ENCODE peak calls at places on chromosomes 13 and 19, in seven cellular contexts. T, O, N, W, F, X and A are unnamed samples.

GRCh38 chr19:52621376-52621775 is 16.8 kb downstream of the ZNF83 start:
- DNase-seq in F (no peak), N (no peak), T (no peak), X (no peak), O (no peak), W (no peak), A (no peak)

GRCh38 chr13:40508112-40508511 is 158.3 kb downstream of the FOXO1 start:
- DNase-seq in O (no peak), W (peak; percentile 96), F (no peak), N (no peak), X (no peak), T (no peak), A (no peak)

GRCh38 chr19:33410915-33411401 is 37.4 kb downstream of the CEBPG start:
- DNase-seq in F (no peak), O (no peak), W (no peak), N (no peak), X (no peak), T (no peak), A (no peak)

GRCh38 chr19:33809960-33810359 is 13.3 kb downstream of the KCTD15 start:
- DNase-seq in W (peak; percentile 58), F (no peak), T (no peak), N (no peak), X (no peak), O (no peak), A (no peak)

GRCh38 chr19:12786149-12786870 is 5.0 kb upstream of the JUNB start:
- DNase-seq in X (peak; percentile 46), N (no peak), T (no peak), W (no peak), O (no peak), F (no peak), A (no peak)

GRCh38 chr13:113641426-113641825 is 16.6 kb downstream of the ATP4B start:
- DNase-seq in N (no peak), W (no peak), F (no peak), X (no peak), T (no peak), O (no peak), A (no peak)

GRCh38 chr19:28019901-28020300 is 1193.0 kb downstream of the UQCRFS1 start:
- DNase-seq in F (no peak), W (no peak), X (no peak), N (no peak), O (no peak), T (no peak), A (no peak)

GRCh38 chr19:56107626-56108351 is 13.3 kb downstream of the ZNF787 start:
- DNase-seq in F (no peak), N (no peak), X (no peak), T (no peak), W (no peak), O (no peak), A (peak; percentile 48)

GRCh38 chr13:34207872-34208271 is 389.9 kb downstream of the RFC3 start:
- DNase-seq in W (no peak), X (no peak), F (no peak), O (no peak), T (no peak), N (no peak), A (no peak)

GRCh38 chr13:114130131-114130707 is 2.2 kb downstream of the RASA3 start:
- DNase-seq in F (no peak), W (no peak), T (no peak), N (no peak), O (no peak), X (no peak), A (no peak)

GRCh38 chr13:46996316-46996715 is 99.5 kb upstream of the HTR2A start:
- DNase-seq in O (no peak), W (no peak), X (no peak), T (no peak), F (no peak), N (no peak), A (no peak)

GRCh38 chr19:18418034-18418724 is 1.0 kb upstream of the SSBP4 start:
- DNase-seq in N (no peak), F (no peak), O (no peak), X (no peak), T (no peak), W (no peak), A (no peak)

GRCh38 chr13:33353210-33353609 is 67.7 kb upstream of the STARD13 start:
- DNase-seq in T (peak; percentile 11), W (no peak), X (no peak), O (no peak), F (no peak), N (no peak), A (no peak)

GRCh38 chr13:25429466-25429865 is 57.7 kb downstream of the ATP8A2 start:
- DNase-seq in N (no peak), X (no peak), T (no peak), W (no peak), O (peak; percentile 32), F (no peak), A (no peak)

GRCh38 chr19:5498817-5499535 is 43.8 kb downstream of the ZNRF4 start:
- DNase-seq in F (no peak), T (no peak), W (no peak), O (peak; percentile 88), X (no peak), N (no peak), A (peak; percentile 87)

GRCh38 chr13:100875392-100876043 is 200.9 kb upstream of the TMTC4 start:
- DNase-seq in W (peak; percentile 87), N (no peak), F (no peak), T (peak; percentile 7), X (no peak), O (no peak), A (no peak)

DNA sequence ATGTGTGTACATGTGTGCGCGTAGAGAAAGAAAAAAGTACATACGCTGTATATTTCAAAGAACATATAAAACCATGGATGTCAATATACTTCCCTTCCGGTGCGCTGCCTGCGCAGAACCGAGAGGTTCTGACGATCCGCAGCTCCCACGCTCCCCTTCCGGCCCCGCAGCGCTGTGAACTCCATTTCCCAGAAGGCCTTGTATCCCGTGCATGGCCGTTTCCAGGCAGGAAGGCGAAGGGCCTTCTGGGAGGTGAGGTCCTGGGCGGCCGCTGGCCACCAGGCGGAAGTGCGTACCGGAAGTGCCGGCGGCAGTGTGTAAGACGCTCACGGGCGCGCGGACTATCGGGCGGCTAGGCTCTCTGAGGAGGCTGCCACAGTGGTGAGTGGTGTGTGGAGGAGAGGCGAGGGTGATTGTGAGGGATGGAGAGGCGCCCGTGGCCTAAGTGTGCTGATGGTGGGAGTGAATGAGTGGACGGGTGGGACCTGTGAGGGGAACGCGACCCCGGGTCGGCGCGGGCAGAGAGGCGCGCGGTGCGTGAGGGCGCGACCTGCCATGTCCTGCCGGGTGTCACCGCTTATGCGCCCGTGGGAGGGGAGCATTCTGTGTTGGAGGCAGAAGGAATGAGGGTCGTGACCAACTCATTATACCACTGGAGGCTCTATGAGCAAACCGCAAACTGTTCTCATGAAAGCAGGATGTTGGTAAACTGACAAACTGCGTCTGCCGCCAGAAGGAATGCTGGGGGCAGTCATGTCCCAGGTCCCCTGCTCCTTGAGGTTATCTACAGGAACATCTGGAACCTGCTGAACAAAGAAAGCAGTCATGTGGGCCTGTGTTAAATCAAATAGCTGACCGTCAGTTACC is at the start of gene ERVK3-1:
- DNase-seq in X (peak; percentile 94), F (peak; percentile 96), T (peak; percentile 91), O (peak; percentile 83), N (peak; percentile 91), W (peak; percentile 98), A (peak; percentile 99)
- TF ChIP-seq POLR2AphosphoS5 in X (peak; percentile 92), F (peak; percentile 94), T (peak; percentile 98), O (peak; percentile 76), N (peak; percentile 86), W (peak; percentile 79), A (peak; percentile 99)

GRCh38 chr19:51065221-51065960 is 499 bp upstream of the KLK13 start:
- DNase-seq in T (no peak), O (peak; percentile 68), N (no peak), W (no peak), F (no peak), X (no peak), A (no peak)
- H3K4me2 ChIP-seq in T (no peak overlapping the region), O (peak overlapping the region; percentile 85), N (peak overlapping the region; percentile 74), W (no peak overlapping the region), F (no peak overlapping the region), X (no peak overlapping the region), A (peak overlapping the region; percentile 92)

GRCh38 chr19:29259153-29259552 is 46.2 kb upstream of the UQCRFS1 start:
- DNase-seq in W (no peak), N (no peak), X (no peak), F (no peak), T (no peak), O (no peak), A (peak; percentile 32)
- TF ChIP-seq CTCF in W (no peak), N (peak; percentile 54), X (peak; percentile 18), F (peak; percentile 40), T (no peak), O (peak; percentile 33), A (peak; percentile 36)

DNA sequence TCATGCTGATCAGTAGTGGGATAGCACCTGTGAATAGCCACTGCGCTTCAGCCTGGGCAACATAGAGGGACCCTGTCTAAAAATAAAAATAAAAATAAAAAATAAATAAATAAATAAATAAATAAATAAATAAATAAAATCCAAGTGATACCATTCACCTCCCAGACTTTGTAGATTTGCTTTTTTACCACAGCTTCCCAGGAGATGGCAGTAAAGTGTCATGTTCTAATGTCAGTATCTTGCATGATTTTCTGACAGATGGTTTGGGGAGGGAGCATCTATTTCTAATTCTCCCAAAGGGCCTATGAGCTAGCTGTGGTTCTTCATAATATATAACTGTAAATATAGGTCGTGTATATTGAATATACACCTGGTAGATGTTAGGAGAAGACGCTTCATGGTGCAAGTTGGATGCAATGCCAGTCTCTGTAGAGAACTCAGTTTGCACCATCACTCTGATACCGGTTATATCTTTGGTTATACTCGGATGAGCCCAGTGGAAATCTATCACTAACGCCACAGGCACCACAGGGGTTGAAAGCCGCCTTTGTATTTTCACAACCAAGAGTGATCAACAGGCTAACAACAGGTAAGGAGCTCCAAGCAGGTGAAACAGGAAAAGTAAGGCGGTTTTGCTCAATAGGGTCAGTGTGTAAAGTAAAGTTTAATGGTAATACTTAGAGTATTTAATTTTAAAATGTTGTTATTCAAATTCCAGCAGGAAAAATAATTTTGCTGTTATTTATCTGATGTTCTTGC is 13.9 kb downstream of the APLP1 start:
- DNase-seq in T (peak; percentile 33), F (peak; percentile 64), O (no peak), W (peak; percentile 77), X (peak; percentile 79), N (peak; percentile 67), A (peak; percentile 68)
- TF ChIP-seq POLR2AphosphoS5 in T (no peak), F (no peak), O (no peak), W (no peak), X (no peak), N (no peak), A (no peak)

GRCh38 chr19:11200931-11201330 is 3.6 kb upstream of the KANK2 start:
- DNase-seq in F (no peak), W (no peak), T (no peak), X (no peak), O (no peak), N (no peak), A (no peak)
- H3K4me2 ChIP-seq in F (no peak overlapping the region), W (no peak overlapping the region), T (no peak overlapping the region), X (no peak overlapping the region), O (no peak overlapping the region), N (no peak overlapping the region), A (no peak overlapping the region)

GRCh38 chr13:52195052-52195837 is 35.8 kb upstream of the NEK3 start:
- DNase-seq in N (no peak), W (peak; percentile 83), T (no peak), O (peak; percentile 75), F (no peak), X (peak; percentile 68), A (peak; percentile 93)
- TF ChIP-seq CTCF in N (no peak), W (peak; percentile 35), T (no peak), O (peak; percentile 27), F (no peak), X (no peak), A (peak; percentile 55)